ENCODE peak calls at places on chromosomes 7 and 10, in ten cellular contexts. H, A, P, Z, W, B, U, K, R and F are unnamed samples.

GRCh38 chr7:27030393-27031001 is 65.3 kb downstream of the HOXA1 start:
- DNase-seq in H (no peak), A (no peak), P (no peak), Z (no peak), W (no peak), B (no peak), U (peak), K (no peak), R (no peak), F (no peak)

GRCh38 chr7:157238087-157238486 is 98.7 kb upstream of the DNAJB6 start:
- DNase-seq in H (no peak), A (no peak), P (no peak), Z (no peak), W (no peak), B (no peak), U (no peak), K (no peak), R (peak), F (no peak)

GRCh38 chr10:87927091-87927490 is 63.7 kb downstream of the PTEN start:
- DNase-seq in H (no peak), A (no peak), P (no peak), Z (no peak), W (no peak), B (no peak), U (no peak), K (no peak), R (no peak), F (no peak)

GRCh38 chr7:142668495-142668894 is 80.8 kb upstream of the PRSS1 start:
- DNase-seq in H (no peak), A (no peak), P (no peak), Z (no peak), W (no peak), B (no peak), U (no peak), K (no peak), R (no peak), F (no peak)

GRCh38 chr7:90401989-90402388 is 1.3 kb upstream of the CLDN12 start:
- DNase-seq in H (no peak), A (no peak), P (no peak), Z (no peak), W (no peak), B (no peak), U (peak), K (peak), R (no peak), F (peak)

GRCh38 chr10:95437669-95438068 is 123.5 kb downstream of the SORBS1 start:
- DNase-seq in H (no peak), A (no peak), P (no peak), Z (no peak), W (no peak), B (no peak), U (no peak), K (no peak), R (no peak), F (no peak)

GRCh38 chr10:102519246-102519805 is 15.6 kb downstream of the SUFU start:
- DNase-seq in H (no peak), A (no peak), P (no peak), Z (no peak), W (no peak), B (no peak), U (no peak), K (no peak), R (no peak), F (no peak)

GRCh38 chr7:154865984-154866685 is 136.8 kb downstream of the PAXIP1 start:
- DNase-seq in H (no peak), A (no peak), P (no peak), Z (no peak), W (no peak), B (no peak), U (no peak), K (no peak), R (no peak), F (no peak)

GRCh38 chr7:43294080-43294630 is 181.7 kb downstream of the HECW1 start:
- DNase-seq in H (peak), A (no peak), P (no peak), Z (no peak), W (no peak), B (no peak), U (no peak), K (no peak), R (no peak), F (peak)

GRCh38 chr10:71598673-71599072 is 120.9 kb downstream of the C10orf105 start:
- DNase-seq in H (no peak), A (peak), P (no peak), Z (peak), W (no peak), B (no peak), U (no peak), K (no peak), R (no peak), F (peak)

GRCh38 chr10:18793951-18794350 is 134.7 kb downstream of the ARL5B start:
- DNase-seq in H (peak), A (no peak), P (no peak), Z (no peak), W (no peak), B (no peak), U (no peak), K (no peak), R (no peak), F (no peak)

GRCh38 chr7:16187131-16187530 is 234.2 kb downstream of the CRPPA start:
- DNase-seq in H (no peak), A (no peak), P (no peak), Z (no peak), W (no peak), B (no peak), U (no peak), K (no peak), R (no peak), F (no peak)

GRCh38 chr10:70458329-70459060 is 17.0 kb upstream of the NODAL start:
- DNase-seq in H (peak), A (peak), P (no peak), Z (peak), W (peak), B (no peak), U (no peak), K (no peak), R (peak), F (no peak)

GRCh38 chr10:29804025-29804852 is 169.5 kb upstream of the SVIL start:
- DNase-seq in H (peak), A (no peak), P (no peak), Z (peak), W (peak), B (peak), U (no peak), K (peak), R (no peak), F (peak)

GRCh38 chr7:139471740-139472353 is 11.6 kb downstream of the KLRG2 start:
- DNase-seq in H (peak), A (no peak), P (no peak), Z (no peak), W (no peak), B (no peak), U (no peak), K (no peak), R (no peak), F (no peak)

GRCh38 chr10:10479465-10479864 is 538.2 kb upstream of the CELF2 start:
- DNase-seq in H (no peak), A (no peak), P (no peak), Z (no peak), W (no peak), B (no peak), U (no peak), K (no peak), R (no peak), F (no peak)

GRCh38 chr7:6413637-6414036 is 34.1 kb downstream of the DAGLB start:
- DNase-seq in H (no peak), A (no peak), P (no peak), Z (no peak), W (no peak), B (no peak), U (no peak), K (no peak), R (no peak), F (no peak)

GRCh38 chr10:1782841-1783240 is 45.5 kb upstream of the ADARB2 start:
- DNase-seq in H (no peak), A (no peak), P (no peak), Z (no peak), W (no peak), B (no peak), U (peak), K (no peak), R (no peak), F (no peak)

GRCh38 chr10:43134126-43134905 is 3.9 kb upstream of the CSGALNACT2 start:
- DNase-seq in H (peak), A (no peak), P (no peak), Z (no peak), W (no peak), B (no peak), U (no peak), K (no peak), R (no peak), F (no peak)

GRCh38 chr10:67788028-67788886 is 49.7 kb downstream of the DNAJC12 start:
- DNase-seq in H (no peak), A (no peak), P (peak), Z (peak), W (peak), B (peak), U (no peak), K (no peak), R (peak), F (peak)

GRCh38 chr7:28536259-28536658 is 123.9 kb downstream of the CREB5 start:
- DNase-seq in H (peak), A (no peak), P (no peak), Z (no peak), W (no peak), B (peak), U (no peak), K (no peak), R (peak), F (no peak)

GRCh38 chr7:2609001-2609411 is 22.8 kb upstream of the TTYH3 start:
- DNase-seq in H (no peak), A (no peak), P (no peak), Z (peak), W (peak), B (no peak), U (no peak), K (no peak), R (peak), F (no peak)

GRCh38 chr10:104328916-104329710 is 9.2 kb downstream of the ITPRIP start:
- DNase-seq in H (peak), A (peak), P (peak), Z (peak), W (peak), B (peak), U (no peak), K (peak), R (peak), F (peak)

GRCh38 chr7:47826754-47827153 is 121.5 kb downstream of the PKD1L1 start:
- DNase-seq in H (no peak), A (no peak), P (no peak), Z (no peak), W (no peak), B (no peak), U (no peak), K (no peak), R (no peak), F (peak)

GRCh38 chr7:128103498-128104108 is 72.4 kb upstream of the LRRC4 start:
- DNase-seq in H (no peak), A (peak), P (no peak), Z (peak), W (no peak), B (no peak), U (peak), K (no peak), R (no peak), F (peak)

GRCh38 chr10:37712489-37713131 is 144.8 kb downstream of the ZNF248 start:
- DNase-seq in H (no peak), A (no peak), P (no peak), Z (no peak), W (no peak), B (no peak), U (no peak), K (no peak), R (no peak), F (no peak)

GRCh38 chr7:33157311-33157710 is 27.9 kb downstream of the BBS9 start:
- DNase-seq in H (no peak), A (no peak), P (no peak), Z (no peak), W (no peak), B (no peak), U (no peak), K (no peak), R (no peak), F (no peak)

GRCh38 chr10:35912615-35913170 is 270.6 kb upstream of the FZD8 start:
- DNase-seq in H (peak), A (no peak), P (no peak), Z (no peak), W (no peak), B (no peak), U (peak), K (no peak), R (no peak), F (no peak)

GRCh38 chr7:104552102-104552501 is 223.7 kb downstream of the LHFPL3 start:
- DNase-seq in H (peak), A (peak), P (no peak), Z (peak), W (peak), B (peak), U (no peak), K (no peak), R (peak), F (peak)

GRCh38 chr7:3437467-3437866 is 136.4 kb downstream of the SDK1 start:
- DNase-seq in H (no peak), A (no peak), P (no peak), Z (no peak), W (no peak), B (no peak), U (no peak), K (no peak), R (no peak), F (no peak)

GRCh38 chr10:130984686-130985085 is 326.8 kb downstream of the TCERG1L start:
- DNase-seq in H (no peak), A (no peak), P (no peak), Z (no peak), W (no peak), B (no peak), U (no peak), K (no peak), R (no peak), F (no peak)

GRCh38 chr10:79928028-79928583 is 20.8 kb downstream of the SFTPD start:
- DNase-seq in H (no peak), A (no peak), P (no peak), Z (no peak), W (no peak), B (no peak), U (no peak), K (no peak), R (no peak), F (no peak)

GRCh38 chr7:151109094-151110048 is 23.1 kb downstream of the AGAP3 start:
- DNase-seq in H (no peak), A (no peak), P (no peak), Z (peak), W (no peak), B (no peak), U (no peak), K (no peak), R (no peak), F (no peak)

GRCh38 chr10:3131098-3131497 is 41.5 kb downstream of the PITRM1 start:
- DNase-seq in H (peak), A (no peak), P (no peak), Z (no peak), W (no peak), B (no peak), U (no peak), K (no peak), R (no peak), F (no peak)

GRCh38 chr10:63206997-63207952 is 74.1 kb downstream of the NRBF2 start:
- DNase-seq in H (peak), A (peak), P (no peak), Z (peak), W (no peak), B (no peak), U (no peak), K (peak), R (no peak), F (peak)